ENCODE peak calls at places on chromosomes 11 and 22, in five cellular contexts. X, W, A, R and L are unnamed samples.

GRCh38 chr11:70066628-70067027 is 11.5 kb upstream of the ANO1 start:
- DNase-seq in W (no peak), R (no peak), X (peak), A (no peak), L (no peak)

GRCh38 chr22:44403930-44404329 is 91.2 kb upstream of the SHISAL1 start:
- DNase-seq in W (no peak), A (no peak), X (peak), R (no peak), L (no peak)

GRCh38 chr11:40816976-40817375 is 642.5 kb downstream of the LRRC4C start:
- DNase-seq in R (no peak), W (no peak), X (no peak), A (no peak), L (no peak)

GRCh38 chr11:19774817-19775600 is 62.4 kb downstream of the NAV2 start:
- DNase-seq in A (no peak), W (no peak), R (no peak), X (no peak), L (no peak)

GRCh38 chr22:23893446-23893956 is 682 bp upstream of the MIF start:
- DNase-seq in R (peak), W (no peak), A (no peak), X (no peak), L (no peak)

GRCh38 chr22:17781319-17782031 is 7.2 kb upstream of the BID start:
- DNase-seq in X (no peak), W (peak), R (peak), A (peak), L (peak)

GRCh38 chr22:38656256-38657148 is at the start of the genes CBY1 and FAM227A:
- DNase-seq in A (peak), W (peak), R (peak), X (peak), L (peak)

GRCh38 chr11:57641426-57641825 is 8.3 kb downstream of the YPEL4 start:
- DNase-seq in W (peak), X (no peak), R (peak), A (peak), L (peak)

GRCh38 chr22:29737251-29738117 is 17.7 kb downstream of the CABP7 start:
- DNase-seq in R (no peak), W (no peak), X (no peak), A (no peak), L (no peak)

GRCh38 chr11:75350743-75351540 is 519 bp downstream of the ARRB1 start:
- DNase-seq in A (no peak), R (peak), X (peak), W (peak), L (peak)

GRCh38 chr11:11027271-11027670 is 169.4 kb upstream of the ZBED5 start:
- DNase-seq in R (no peak), W (no peak), X (no peak), A (peak), L (no peak)

GRCh38 chr11:73838443-73839122 is 38.1 kb downstream of the COA4 start:
- DNase-seq in X (no peak), R (no peak), W (no peak), A (no peak), L (no peak)

GRCh38 chr22:19111140-19111539 is 11.1 kb downstream of the DGCR2 start:
- DNase-seq in W (no peak), R (no peak), X (no peak), A (no peak), L (no peak)

GRCh38 chr22:35910013-35910860 is 118.4 kb downstream of the RBFOX2 start:
- DNase-seq in W (no peak), A (no peak), R (no peak), X (no peak), L (no peak)

GRCh38 chr11:8342821-8343681 is 79.4 kb upstream of the LMO1 start:
- DNase-seq in A (no peak), X (no peak), R (peak), W (no peak), L (no peak)

GRCh38 chr11:11078344-11078743 is 220.5 kb upstream of the ZBED5 start:
- DNase-seq in X (no peak), A (peak), R (no peak), W (no peak), L (no peak)

GRCh38 chr11:81700061-81700460 is 1033.6 kb downstream of the FAM181B start:
- DNase-seq in A (no peak), W (no peak), X (no peak), R (no peak), L (no peak)

GRCh38 chr11:40421187-40421586 is 1038.3 kb downstream of the LRRC4C start:
- DNase-seq in A (no peak), W (no peak), R (no peak), X (no peak), L (no peak)

GRCh38 chr11:11584446-11584810 is 37.4 kb downstream of the GALNT18 start:
- DNase-seq in X (no peak), R (no peak), W (no peak), A (peak), L (no peak)

GRCh38 chr11:45211732-45212131 is 65.3 kb downstream of the PRDM11 start:
- DNase-seq in A (peak), W (peak), R (no peak), X (no peak), L (no peak)

GRCh38 chr11:121873770-121874169 is 242.2 kb downstream of the BLID start:
- DNase-seq in W (no peak), X (no peak), A (no peak), R (no peak), L (no peak)

GRCh38 chr11:134676516-134677287 is 264.7 kb upstream of the B3GAT1 start:
- DNase-seq in X (no peak), R (no peak), W (no peak), A (no peak), L (no peak)

GRCh38 chr11:130761560-130762220 is 154.6 kb downstream of the SNX19 start:
- DNase-seq in W (no peak), R (no peak), X (no peak), A (no peak), L (no peak)